ENCODE peak calls at places on chromosomes 5 and 9, in seven cellular contexts. V is foreskin fibroblast, K is adrenal gland, C is brain microvascular endothelial cell, U is GM12865, M is sigmoid colon, D is lower leg skin. Q is an unnamed sample.

GRCh38 chr5:35657877-35658276 is 40.2 kb downstream of the SPEF2 start:
- DNase-seq in V (no peak), K (no peak), C (no peak), U (no peak), M (no peak), D (no peak), Q (no peak)

GRCh38 chr9:72579880-72580570 is 58.6 kb downstream of the TMC1 start:
- DNase-seq in V (peak; percentile 75), K (no peak), C (no peak), U (no peak), M (no peak), D (no peak), Q (no peak)

GRCh38 chr5:154520861-154521453 is 42.9 kb upstream of the HAND1 start:
- DNase-seq in V (peak; percentile 35), K (no peak), C (no peak), U (no peak), M (no peak), D (no peak), Q (peak; percentile 69)

GRCh38 chr5:32109236-32109635 is 64.9 kb downstream of the GOLPH3 start:
- DNase-seq in V (peak; percentile 50), K (no peak), C (peak; percentile 52), U (no peak), M (no peak), D (peak; percentile 13), Q (no peak)

GRCh38 chr5:81393783-81394718 is at the start of gene ACOT12:
- DNase-seq in V (peak; percentile 59), K (no peak), C (peak; percentile 4), U (no peak), M (peak; percentile 61), D (no peak), Q (no peak)

GRCh38 chr9:12875216-12875615 is 100.4 kb downstream of the LURAP1L start:
- DNase-seq in V (peak; percentile 48), K (no peak), C (no peak), U (no peak), M (no peak), D (no peak), Q (no peak)

GRCh38 chr9:3459076-3459475 is 66.7 kb downstream of the RFX3 start:
- DNase-seq in V (peak; percentile 22), K (no peak), C (no peak), U (no peak), M (no peak), D (no peak), Q (no peak)

GRCh38 chr5:168408561-168409321 is 77.5 kb upstream of the RARS1 start:
- DNase-seq in V (peak; percentile 71), K (no peak), C (no peak), U (no peak), M (no peak), D (no peak), Q (no peak)

GRCh38 chr5:172706796-172707195 is 64.2 kb downstream of the DUSP1 start:
- DNase-seq in V (no peak), K (no peak), C (no peak), U (no peak), M (no peak), D (no peak), Q (no peak)

GRCh38 chr5:4738298-4738697 is 401.8 kb upstream of the ADAMTS16 start:
- DNase-seq in V (no peak), K (no peak), C (no peak), U (no peak), M (no peak), D (no peak), Q (no peak)

GRCh38 chr5:127936439-127936972 is 147.1 kb upstream of the SLC12A2 start:
- DNase-seq in V (no peak), K (no peak), C (no peak), U (peak; percentile 24), M (no peak), D (no peak), Q (peak; percentile 53)

GRCh38 chr5:43140286-43140685 is 19.6 kb downstream of the ZNF131 start:
- DNase-seq in V (peak; percentile 56), K (no peak), C (peak; percentile 63), U (no peak), M (no peak), D (no peak), Q (no peak)

GRCh38 chr9:20713172-20713571 is 29.1 kb downstream of the FOCAD start:
- DNase-seq in V (no peak), K (no peak), C (no peak), U (no peak), M (no peak), D (no peak), Q (no peak)

GRCh38 chr5:147461915-147462314 is 48.0 kb downstream of the DPYSL3 start:
- DNase-seq in V (peak; percentile 56), K (no peak), C (no peak), U (no peak), M (no peak), D (no peak), Q (no peak)

GRCh38 chr5:98796197-98796972 is 22.9 kb downstream of the RGMB start:
- DNase-seq in V (peak; percentile 82), K (peak; percentile 39), C (peak; percentile 69), U (peak; percentile 60), M (no peak), D (no peak), Q (peak; percentile 69)

GRCh38 chr5:116574682-116575634 is at the start of gene SEMA6A:
- DNase-seq in V (peak; percentile 96), K (peak; percentile 94), C (peak; percentile 85), U (peak; percentile 95), M (peak; percentile 97), D (peak; percentile 97), Q (peak; percentile 89)

GRCh38 chr5:139495644-139496435 is 13.3 kb upstream of the STING1 start:
- DNase-seq in V (peak; percentile 72), K (no peak), C (peak; percentile 37), U (no peak), M (no peak), D (no peak), Q (no peak)

GRCh38 chr9:21402387-21403247 is 6.3 kb upstream of the IFNA8 start:
- DNase-seq in V (peak; percentile 47), K (no peak), C (no peak), U (no peak), M (no peak), D (peak; percentile 86), Q (peak; percentile 34)

GRCh38 chr5:78537821-78538220 is 110.8 kb downstream of the LHFPL2 start:
- DNase-seq in V (peak; percentile 81), K (no peak), C (peak; percentile 58), U (peak; percentile 52), M (peak; percentile 70), D (peak; percentile 80), Q (peak; percentile 56)

GRCh38 chr5:55234171-55234700 is 828 bp upstream of the CCNO start:
- DNase-seq in V (peak; percentile 55), K (peak; percentile 32), C (peak; percentile 6), U (no peak), M (no peak), D (no peak), Q (peak; percentile 23)

GRCh38 chr9:18824095-18824666 is 208.8 kb downstream of the SAXO1 start:
- DNase-seq in V (peak; percentile 15), K (no peak), C (no peak), U (peak; percentile 6), M (no peak), D (no peak), Q (no peak)

GRCh38 chr9:18829066-18829465 is 203.9 kb downstream of the SAXO1 start:
- DNase-seq in V (no peak), K (no peak), C (no peak), U (no peak), M (no peak), D (no peak), Q (no peak)

GRCh38 chr9:18822850-18823249 is 210.2 kb downstream of the SAXO1 start:
- DNase-seq in V (no peak), K (no peak), C (no peak), U (no peak), M (no peak), D (no peak), Q (no peak)

GRCh38 chr9:18825775-18826174 is 207.2 kb downstream of the SAXO1 start:
- DNase-seq in V (no peak), K (no peak), C (no peak), U (no peak), M (no peak), D (no peak), Q (no peak)

GRCh38 chr9:18826248-18826647 is 206.8 kb downstream of the SAXO1 start:
- DNase-seq in V (no peak), K (no peak), C (no peak), U (no peak), M (no peak), D (no peak), Q (no peak)
- TF ChIP-seq CTCF in V (no peak), K (no peak), C (no peak), U (no peak), M (no peak), D (no peak), Q (no peak)

DNA sequence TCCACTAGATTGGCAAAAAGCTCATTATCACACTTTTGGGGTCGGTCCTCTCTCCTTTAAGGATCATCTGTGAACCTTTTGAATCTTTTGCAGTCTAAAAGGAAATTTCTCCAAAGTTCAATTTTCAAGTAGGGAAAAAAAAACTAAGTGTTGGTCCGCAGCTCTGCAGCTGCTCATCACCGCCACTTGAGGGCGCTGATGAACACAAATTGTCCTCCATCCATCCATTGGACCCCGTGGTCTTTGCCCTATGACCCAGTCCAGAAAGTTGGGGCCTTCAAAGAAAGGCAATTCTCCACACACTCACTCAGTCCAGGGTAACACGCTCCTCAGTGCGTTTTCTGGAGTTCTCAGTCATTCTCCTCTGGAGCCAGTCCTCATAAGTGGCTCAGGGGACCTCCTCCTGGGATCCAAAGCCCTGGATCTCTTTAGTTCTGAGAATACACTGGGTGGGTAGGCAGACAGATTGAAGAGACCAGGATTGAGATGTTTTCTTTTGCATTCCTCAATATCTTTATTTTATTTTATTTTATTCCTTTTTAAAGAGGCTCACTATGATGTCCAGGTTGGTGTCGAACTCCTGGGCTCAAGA is 63.6 kb upstream of the SLC28A3 start:
- DNase-seq in V (no peak), K (no peak), C (no peak), U (peak; percentile 27), M (no peak), D (no peak), Q (peak; percentile 65)
- TF ChIP-seq CTCF in V (peak; percentile 47), K (peak; percentile 44), C (peak; percentile 71), U (peak; percentile 66), M (no peak), D (no peak), Q (peak; percentile 84)

DNA sequence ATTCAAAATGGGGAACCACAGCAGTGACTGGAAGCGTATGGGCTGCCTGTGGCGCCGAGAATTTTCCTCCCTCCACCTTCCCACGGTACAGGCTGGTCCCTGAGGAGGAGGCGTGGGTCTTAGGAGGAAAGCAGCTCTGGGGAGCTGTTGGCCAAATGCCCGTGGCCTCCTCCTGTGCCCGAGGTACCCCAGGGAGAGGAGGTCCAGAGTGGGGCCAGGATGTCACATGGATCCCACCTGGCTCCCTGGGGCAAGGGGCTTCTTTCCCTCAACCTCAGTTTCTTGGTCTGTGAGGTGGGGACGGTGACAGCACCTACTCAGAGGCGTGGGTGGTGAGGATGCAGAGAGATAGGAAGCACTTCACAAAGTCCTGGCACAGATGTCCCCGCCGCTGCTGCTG is 16.5 kb downstream of the PRRX2 start:
- DNase-seq in V (no peak), K (no peak), C (no peak), U (no peak), M (no peak), D (no peak), Q (no peak)
- TF ChIP-seq CTCF in V (no peak), K (no peak), C (no peak), U (no peak), M (no peak), D (no peak), Q (no peak)

DNA sequence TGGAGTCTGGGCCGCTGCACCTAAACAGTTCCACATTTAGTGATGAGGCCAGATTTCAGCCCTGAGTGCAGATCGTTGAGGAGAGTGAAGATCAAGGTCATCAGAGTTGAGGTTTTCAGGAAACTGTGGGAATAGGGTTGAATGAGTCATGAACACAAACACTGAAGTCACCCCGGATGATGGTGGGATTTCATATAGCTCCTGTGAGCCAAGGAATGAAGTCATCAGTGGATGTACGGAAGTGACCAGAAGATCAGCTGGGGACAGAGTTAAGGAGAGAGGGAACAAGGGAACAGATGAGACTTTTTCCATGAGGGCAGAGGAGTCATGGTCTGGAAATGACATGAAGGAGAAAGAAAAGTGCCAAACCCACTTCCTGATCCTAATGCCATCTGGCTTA is 36.5 kb downstream of the PALM2AKAP2 start:
- DNase-seq in V (peak; percentile 99), K (peak; percentile 62), C (peak; percentile 99), U (no peak), M (no peak), D (no peak), Q (no peak)
- TF ChIP-seq CTCF in V (no peak), K (no peak), C (no peak), U (no peak), M (no peak), D (no peak), Q (no peak)